ENCODE peak calls at places on chromosomes 3 and 15, in ten cellular contexts. L, V, A, J, W, I, M, F, U and R are unnamed samples.

GRCh38 chr3:195450731-195451229 is 8.0 kb upstream of the ACAP2 start:
- DNase-seq in L (no peak), V (no peak), A (no peak), J (peak), W (no peak), I (no peak), M (peak), F (peak), U (no peak), R (no peak)

GRCh38 chr3:111803123-111803593 is 55.9 kb upstream of the PHLDB2 start:
- DNase-seq in L (no peak), V (peak), A (no peak), J (no peak), W (peak), I (peak), M (peak), F (peak), U (no peak), R (no peak)

GRCh38 chr15:101307048-101307896 is 12.2 kb upstream of the SNRPA1 start:
- DNase-seq in L (no peak), V (no peak), A (no peak), J (no peak), W (no peak), I (no peak), M (no peak), F (no peak), U (no peak), R (no peak)

GRCh38 chr3:121529308-121529707 is 16.5 kb downstream of the POLQ start:
- DNase-seq in L (no peak), V (no peak), A (no peak), J (no peak), W (no peak), I (no peak), M (peak), F (no peak), U (no peak), R (no peak)

GRCh38 chr15:52255008-52255407 is 40.6 kb downstream of the MYO5C start:
- DNase-seq in L (no peak), V (no peak), A (no peak), J (no peak), W (no peak), I (no peak), M (no peak), F (no peak), U (no peak), R (no peak)

GRCh38 chr3:97950360-97950759 is 21.9 kb downstream of the RIOX2 start:
- DNase-seq in L (no peak), V (no peak), A (no peak), J (no peak), W (no peak), I (no peak), M (no peak), F (no peak), U (no peak), R (no peak)

GRCh38 chr15:43505723-43506122 is 11.7 kb upstream of the MAP1A start:
- DNase-seq in L (no peak), V (peak), A (no peak), J (no peak), W (no peak), I (no peak), M (peak), F (no peak), U (no peak), R (no peak)

GRCh38 chr15:63234479-63234878 is 42.9 kb upstream of the APH1B start:
- DNase-seq in L (no peak), V (no peak), A (no peak), J (no peak), W (no peak), I (no peak), M (peak), F (peak), U (no peak), R (no peak)

GRCh38 chr3:99114565-99115291 is 213.2 kb upstream of the DCBLD2 start:
- DNase-seq in L (peak), V (peak), A (no peak), J (no peak), W (peak), I (no peak), M (peak), F (no peak), U (no peak), R (no peak)

GRCh38 chr3:25288416-25288815 is 139.6 kb upstream of the RARB start:
- DNase-seq in L (no peak), V (no peak), A (no peak), J (no peak), W (no peak), I (no peak), M (no peak), F (no peak), U (no peak), R (no peak)

GRCh38 chr15:69380100-69380725 is 33.9 kb upstream of the KIF23 start:
- DNase-seq in L (no peak), V (peak), A (no peak), J (no peak), W (no peak), I (no peak), M (no peak), F (no peak), U (no peak), R (no peak)

GRCh38 chr15:66698318-66698961 is 3.6 kb upstream of the SMAD6 start:
- DNase-seq in L (no peak), V (peak), A (no peak), J (no peak), W (peak), I (no peak), M (peak), F (peak), U (peak), R (peak)

GRCh38 chr3:156519758-156520162 is 35.2 kb downstream of the SSR3 start:
- DNase-seq in L (no peak), V (no peak), A (no peak), J (no peak), W (no peak), I (no peak), M (no peak), F (no peak), U (no peak), R (no peak)

GRCh38 chr3:18474202-18474601 is 49.1 kb upstream of the SATB1 start:
- DNase-seq in L (no peak), V (no peak), A (no peak), J (no peak), W (no peak), I (no peak), M (no peak), F (no peak), U (no peak), R (no peak)

GRCh38 chr3:194574639-194575483 is 58.4 kb downstream of the TMEM44 start:
- DNase-seq in L (no peak), V (no peak), A (no peak), J (no peak), W (no peak), I (no peak), M (no peak), F (no peak), U (no peak), R (no peak)

GRCh38 chr3:23094890-23095462 is 108.2 kb upstream of the UBE2E2 start:
- DNase-seq in L (no peak), V (no peak), A (no peak), J (no peak), W (peak), I (peak), M (peak), F (no peak), U (no peak), R (no peak)

GRCh38 chr3:151147299-151147698 is 55.7 kb downstream of the GPR171 start:
- DNase-seq in L (no peak), V (no peak), A (no peak), J (no peak), W (no peak), I (no peak), M (no peak), F (no peak), U (no peak), R (no peak)

GRCh38 chr3:158105710-158106438 is at the start of gene SHOX2:
- DNase-seq in L (no peak), V (no peak), A (no peak), J (no peak), W (no peak), I (no peak), M (peak), F (no peak), U (no peak), R (peak)

GRCh38 chr15:42490246-42490742 is 647 bp downstream of the ZNF106 start:
- DNase-seq in L (no peak), V (no peak), A (no peak), J (no peak), W (no peak), I (no peak), M (no peak), F (no peak), U (no peak), R (no peak)

GRCh38 chr3:39196671-39197446 is 4.5 kb upstream of the XIRP1 start:
- DNase-seq in L (no peak), V (no peak), A (no peak), J (no peak), W (no peak), I (no peak), M (no peak), F (no peak), U (no peak), R (no peak)

GRCh38 chr15:64597469-64597806 is 137.1 kb downstream of the ZNF609 start:
- DNase-seq in L (no peak), V (no peak), A (no peak), J (no peak), W (no peak), I (no peak), M (no peak), F (no peak), U (no peak), R (no peak)

GRCh38 chr3:50370594-50370993 is 11.3 kb upstream of the TMEM115 start:
- DNase-seq in L (no peak), V (peak), A (no peak), J (no peak), W (no peak), I (no peak), M (peak), F (no peak), U (no peak), R (no peak)

GRCh38 chr3:46669191-46669999 is 24.1 kb downstream of the ALS2CL start:
- DNase-seq in L (no peak), V (no peak), A (no peak), J (peak), W (no peak), I (no peak), M (no peak), F (peak), U (no peak), R (no peak)

GRCh38 chr3:155217591-155217990 is 75.9 kb downstream of the STRIT1 start:
- DNase-seq in L (no peak), V (no peak), A (no peak), J (no peak), W (no peak), I (no peak), M (no peak), F (no peak), U (no peak), R (no peak)

GRCh38 chr3:190594171-190594570 is 80.3 kb downstream of the IL1RAP start:
- DNase-seq in L (no peak), V (no peak), A (no peak), J (no peak), W (no peak), I (no peak), M (no peak), F (no peak), U (no peak), R (no peak)

GRCh38 chr3:143152043-143152442 is 32.5 kb downstream of the CHST2 start:
- DNase-seq in L (no peak), V (no peak), A (no peak), J (no peak), W (no peak), I (no peak), M (no peak), F (no peak), U (no peak), R (no peak)

GRCh38 chr15:90266485-90266884 is 1.0 kb downstream of the NGRN start:
- DNase-seq in L (no peak), V (no peak), A (no peak), J (no peak), W (no peak), I (no peak), M (no peak), F (no peak), U (no peak), R (no peak)

GRCh38 chr15:64618138-64618537 is 157.3 kb downstream of the RBPMS2 start:
- DNase-seq in L (no peak), V (no peak), A (no peak), J (no peak), W (no peak), I (no peak), M (no peak), F (no peak), U (no peak), R (no peak)

GRCh38 chr15:99114511-99115299 is 9.8 kb downstream of the SYNM start:
- DNase-seq in L (no peak), V (no peak), A (no peak), J (no peak), W (no peak), I (no peak), M (no peak), F (no peak), U (no peak), R (no peak)

DNA sequence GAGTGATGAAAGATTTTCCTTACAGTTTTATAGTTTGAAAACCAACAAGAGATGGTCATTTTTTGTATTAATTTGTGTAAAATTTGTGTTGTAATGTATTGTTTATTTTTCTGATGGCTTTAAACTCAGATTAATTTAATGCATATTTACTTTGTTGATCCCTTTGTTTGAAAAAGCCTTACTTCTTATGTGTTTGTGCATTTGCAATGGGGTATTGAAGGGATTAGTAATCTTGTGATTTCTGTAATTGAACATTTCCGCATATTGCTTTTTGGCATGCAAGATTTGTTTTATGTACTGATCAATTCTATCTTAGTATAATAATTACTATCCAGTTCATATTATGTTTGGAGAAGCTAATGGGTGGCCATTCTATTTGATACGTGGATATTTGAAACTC is 98.4 kb upstream of the ROBO1 start:
- DNase-seq in L (no peak), V (no peak), A (no peak), J (no peak), W (no peak), I (no peak), M (no peak), F (no peak), U (no peak), R (no peak)
- TF ChIP-seq CTCF in L (no peak), V (no peak), A (no peak), J (no peak), W (no peak), I (no peak), M (no peak), F (no peak), U (no peak), R (no peak)

GRCh38 chr3:152825566-152825965 is 9.4 kb upstream of the P2RY1 start:
- DNase-seq in L (no peak), V (no peak), A (no peak), J (no peak), W (no peak), I (no peak), M (no peak), F (no peak), U (no peak), R (no peak)
- TF ChIP-seq CTCF in L (no peak), V (no peak), A (no peak), J (no peak), W (no peak), I (no peak), M (no peak), F (no peak), U (no peak), R (no peak)

DNA sequence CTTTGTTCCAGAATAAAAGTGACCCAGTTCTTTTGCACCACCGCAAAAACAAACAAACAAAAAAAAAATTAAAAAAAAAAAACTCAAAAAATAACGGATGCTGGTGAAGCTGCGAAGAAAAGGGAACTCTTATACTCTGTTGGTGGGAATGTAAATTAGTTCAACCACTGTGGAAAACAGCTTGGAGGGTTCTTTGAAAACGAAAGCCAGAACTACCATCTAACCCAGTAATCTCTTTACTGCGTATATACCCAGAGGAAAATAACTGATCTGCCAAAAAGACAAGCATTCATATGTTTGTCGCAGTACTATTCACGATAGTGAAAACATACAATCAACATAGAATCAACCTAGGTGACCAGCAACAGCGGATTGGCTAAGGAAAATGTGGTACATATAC is 298.9 kb upstream of the CBLB start:
- DNase-seq in L (no peak), V (no peak), A (no peak), J (no peak), W (no peak), I (no peak), M (no peak), F (no peak), U (no peak), R (no peak)
- TF ChIP-seq CTCF in L (no peak), V (no peak), A (no peak), J (no peak), W (no peak), I (no peak), M (no peak), F (no peak), U (no peak), R (no peak)

GRCh38 chr3:134640872-134641470 is 9.9 kb downstream of the KY start:
- DNase-seq in L (no peak), V (peak), A (no peak), J (no peak), W (peak), I (no peak), M (peak), F (no peak), U (no peak), R (peak)
- TF ChIP-seq CTCF in L (peak), V (peak), A (no peak), J (peak), W (peak), I (peak), M (peak), F (no peak), U (peak), R (peak)

GRCh38 chr3:12187448-12188327 is 29.0 kb upstream of the TIMP4 start:
- DNase-seq in L (peak), V (no peak), A (no peak), J (no peak), W (no peak), I (no peak), M (no peak), F (peak), U (no peak), R (no peak)

GRCh38 chr3:12190832-12191231 is 32.1 kb upstream of the TIMP4 start:
- DNase-seq in L (no peak), V (no peak), A (no peak), J (no peak), W (no peak), I (no peak), M (no peak), F (no peak), U (no peak), R (no peak)

GRCh38 chr3:12190221-12190807 is 31.6 kb upstream of the TIMP4 start:
- DNase-seq in L (no peak), V (no peak), A (no peak), J (no peak), W (no peak), I (no peak), M (no peak), F (no peak), U (no peak), R (no peak)

GRCh38 chr3:12188328-12188648 is 29.6 kb upstream of the TIMP4 start:
- DNase-seq in L (no peak), V (no peak), A (no peak), J (no peak), W (no peak), I (no peak), M (no peak), F (no peak), U (no peak), R (no peak)

DNA sequence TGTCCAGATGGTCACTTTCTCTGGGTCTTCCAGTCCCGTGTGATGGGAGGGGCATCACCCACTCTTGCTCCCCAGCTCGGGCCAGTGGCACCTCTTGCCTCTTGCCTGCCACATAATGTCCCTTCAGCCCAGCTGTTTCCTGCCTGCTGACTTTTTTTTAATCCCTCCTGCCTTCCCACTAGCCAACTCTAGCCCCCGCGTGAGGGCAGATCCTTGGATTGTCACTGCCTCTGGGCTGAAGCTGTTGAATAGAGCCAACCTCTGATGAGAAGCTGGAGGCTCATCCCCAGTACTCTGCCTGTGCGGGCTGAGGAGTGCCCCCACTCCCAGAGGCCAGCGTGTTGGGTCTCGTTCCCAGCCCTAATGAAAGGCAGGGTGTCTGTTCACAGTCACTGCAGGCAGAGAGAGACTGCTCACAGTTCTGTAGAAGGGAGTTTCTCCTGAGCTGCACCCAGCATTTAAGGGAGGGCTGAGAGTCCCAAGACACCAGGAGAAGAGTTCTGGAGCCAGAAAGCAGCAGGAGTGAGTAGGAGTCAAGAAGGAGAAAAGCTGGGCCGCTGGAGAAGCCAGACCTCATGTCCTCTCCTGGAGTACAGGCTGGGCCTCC is 30.1 kb upstream of the TIMP4 start:
- DNase-seq in L (no peak), V (no peak), A (no peak), J (no peak), W (no peak), I (no peak), M (no peak), F (no peak), U (no peak), R (no peak)
- TF ChIP-seq CTCF in L (no peak), V (no peak), A (no peak), J (no peak), W (no peak), I (no peak), M (no peak), F (no peak), U (no peak), R (no peak)

DNA sequence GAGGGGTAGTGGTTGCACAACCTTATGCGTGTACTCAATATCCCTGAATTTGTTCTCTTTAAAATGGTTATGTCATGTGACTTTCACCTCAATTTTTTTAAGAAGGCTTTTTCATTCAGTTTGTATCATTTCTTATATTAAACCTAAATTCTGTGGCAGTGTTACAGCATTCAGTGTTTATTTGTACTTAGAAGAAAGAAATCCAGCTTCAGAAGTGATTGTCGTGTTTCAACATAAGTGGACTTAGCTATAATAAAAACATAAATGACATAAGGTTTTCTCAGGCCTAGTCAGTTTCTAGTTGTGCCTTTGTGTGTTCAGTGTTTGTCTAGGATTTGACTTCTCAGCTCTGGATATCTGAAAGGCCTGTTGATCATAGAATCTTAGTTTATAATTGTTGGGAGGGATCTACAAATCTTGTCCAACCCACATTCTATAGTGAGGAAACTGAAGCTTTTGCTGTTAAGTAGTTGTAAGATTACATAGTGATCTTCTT is 80.5 kb downstream of the STT3B start:
- DNase-seq in L (no peak), V (no peak), A (no peak), J (no peak), W (no peak), I (no peak), M (peak), F (no peak), U (no peak), R (no peak)
- TF ChIP-seq CTCF in L (no peak), V (no peak), A (no peak), J (no peak), W (no peak), I (no peak), M (no peak), F (no peak), U (no peak), R (no peak)

GRCh38 chr3:34012102-34012461 is 213.7 kb downstream of the PDCD6IP start:
- DNase-seq in L (no peak), V (no peak), A (no peak), J (peak), W (peak), I (peak), M (peak), F (no peak), U (no peak), R (no peak)

GRCh38 chr3:34008836-34009479 is 210.5 kb downstream of the PDCD6IP start:
- DNase-seq in L (no peak), V (no peak), A (no peak), J (no peak), W (no peak), I (no peak), M (no peak), F (no peak), U (no peak), R (no peak)

GRCh38 chr3:34013818-34014576 is 215.6 kb downstream of the PDCD6IP start:
- DNase-seq in L (no peak), V (no peak), A (no peak), J (no peak), W (no peak), I (no peak), M (no peak), F (no peak), U (no peak), R (no peak)

GRCh38 chr3:34009480-34009844 is 211.0 kb downstream of the PDCD6IP start:
- DNase-seq in L (no peak), V (no peak), A (no peak), J (no peak), W (no peak), I (no peak), M (peak), F (no peak), U (no peak), R (no peak)

GRCh38 chr3:34011171-34012101 is 213.0 kb downstream of the PDCD6IP start:
- DNase-seq in L (no peak), V (no peak), A (no peak), J (no peak), W (peak), I (no peak), M (no peak), F (no peak), U (no peak), R (no peak)
- TF ChIP-seq CTCF in L (peak), V (no peak), A (no peak), J (peak), W (no peak), I (peak), M (peak), F (no peak), U (no peak), R (peak)

GRCh38 chr3:55178336-55178735 is 250.5 kb upstream of the LRTM1 start:
- DNase-seq in L (no peak), V (no peak), A (no peak), J (no peak), W (no peak), I (no peak), M (no peak), F (no peak), U (no peak), R (no peak)
- TF ChIP-seq CTCF in L (no peak), V (no peak), A (no peak), J (no peak), W (no peak), I (no peak), M (no peak), F (no peak), U (no peak), R (no peak)